ENCODE peak calls at places on chromosomes 6 and 20, in eight cellular contexts. W is neural crest cell; B is left colon; F is brain pericyte; U is stimulated activated CD8-positive, alpha-beta memory T cell treated with anti-CD3 and anti-CD28 coated beads, Interleukin-2, amount 100 ng/mL, for 48 hours; Q is kidney epithelial cell; C is colonic mucosa; S is GM10248. H is an unnamed sample.

GRCh38 chr6:4402477-4402976 is 267.2 kb upstream of the ECI2 start:
- DNase-seq in Q (peak), C (no peak), F (no peak), U (no peak), B (no peak), S (no peak), W (no peak), H (no peak)

GRCh38 chr20:50054626-50055511 is 58.1 kb downstream of the UBE2V1 start:
- DNase-seq in B (no peak), S (no peak), W (peak), C (no peak), U (no peak), F (peak), Q (peak), H (no peak)

GRCh38 chr20:4932061-4932460 is 69.2 kb downstream of the SLC23A2 start:
- DNase-seq in C (no peak), B (no peak), U (no peak), W (no peak), Q (no peak), S (no peak), F (no peak), H (no peak)

GRCh38 chr6:7154341-7155139 is 46.8 kb downstream of the RREB1 start:
- DNase-seq in B (no peak), C (no peak), U (no peak), Q (no peak), F (no peak), S (no peak), W (no peak), H (no peak)

GRCh38 chr6:31794866-31795615 is 511 bp downstream of the VARS1 start:
- DNase-seq in C (no peak), S (peak), B (no peak), U (no peak), Q (no peak), F (no peak), W (no peak), H (no peak)

GRCh38 chr20:63457737-63458136 is 14.7 kb downstream of the KCNQ2 start:
- DNase-seq in W (no peak), U (no peak), F (no peak), Q (peak), C (no peak), S (no peak), B (no peak), H (peak)

GRCh38 chr6:37804676-37805075 is 14.9 kb upstream of the ZFAND3 start:
- DNase-seq in U (no peak), B (no peak), F (no peak), C (no peak), W (no peak), S (no peak), Q (no peak), H (no peak)

GRCh38 chr6:29553268-29554057 is 6.1 kb downstream of the UBD start:
- DNase-seq in C (peak), S (peak), U (no peak), B (peak), Q (no peak), F (peak), W (peak), H (no peak)

GRCh38 chr20:62766716-62767115 is 29.6 kb upstream of the MRGBP start:
- DNase-seq in W (no peak), C (peak), B (peak), U (no peak), F (no peak), S (no peak), Q (no peak), H (no peak)

H was measured in breast epithelium.